ENCODE peak calls at places on chromosomes 5 and 9, in seven cellular contexts. W, I, D, G, U, V and E are unnamed samples. For H3K27me3, the result is how much of the 10 kb centered on the place peaks cover.

GRCh38 chr5:149133795-149134777 is 7.2 kb upstream of the ABLIM3 start:
- DNase-seq in W (peak), D (peak), U (peak), I (peak), G (peak), V (peak), E (peak)

GRCh38 chr9:128370367-128370751 is 815 bp upstream of the URM1 start:
- DNase-seq in W (no peak), D (no peak), G (no peak), U (peak), I (no peak), V (no peak), E (peak)

GRCh38 chr9:89435315-89435823 is 62.5 kb downstream of the SEMA4D start:
- DNase-seq in I (peak), V (peak), D (no peak), G (no peak), W (no peak), U (peak), E (no peak)

GRCh38 chr9:91753711-91754110 is 196.3 kb downstream of the ROR2 start:
- DNase-seq in G (no peak), I (no peak), U (no peak), V (no peak), W (no peak), D (no peak), E (no peak)

GRCh38 chr9:78539904-78540303 is 243.0 kb downstream of the PSAT1 start:
- DNase-seq in W (peak), I (no peak), G (peak), V (no peak), D (peak), U (no peak), E (peak)

GRCh38 chr5:32059779-32060178 is 114.3 kb downstream of the GOLPH3 start:
- DNase-seq in D (peak), W (peak), U (peak), I (no peak), V (no peak), G (no peak), E (peak)

GRCh38 chr5:41683181-41683580 is 172.8 kb upstream of the PLCXD3 start:
- DNase-seq in U (no peak), I (no peak), W (no peak), G (no peak), D (no peak), V (no peak), E (no peak)

GRCh38 chr5:156259618-156260017 is 67.3 kb upstream of the SGCD start:
- DNase-seq in W (no peak), I (no peak), V (no peak), U (no peak), G (no peak), D (no peak), E (no peak)

GRCh38 chr9:133027134-133027533 is 3.7 kb upstream of the GTF3C5 start:
- DNase-seq in I (no peak), G (no peak), W (no peak), V (no peak), D (no peak), U (no peak), E (no peak)

GRCh38 chr5:115637507-115637906 is 11.7 kb upstream of the TMED7 start:
- DNase-seq in V (no peak), I (no peak), U (no peak), D (no peak), W (no peak), G (no peak), E (no peak)
- H3K27me3 ChIP-seq in V (under half), I (under half), U (under half), D (under half), W (under half), G (under half), E (under half)

DNA sequence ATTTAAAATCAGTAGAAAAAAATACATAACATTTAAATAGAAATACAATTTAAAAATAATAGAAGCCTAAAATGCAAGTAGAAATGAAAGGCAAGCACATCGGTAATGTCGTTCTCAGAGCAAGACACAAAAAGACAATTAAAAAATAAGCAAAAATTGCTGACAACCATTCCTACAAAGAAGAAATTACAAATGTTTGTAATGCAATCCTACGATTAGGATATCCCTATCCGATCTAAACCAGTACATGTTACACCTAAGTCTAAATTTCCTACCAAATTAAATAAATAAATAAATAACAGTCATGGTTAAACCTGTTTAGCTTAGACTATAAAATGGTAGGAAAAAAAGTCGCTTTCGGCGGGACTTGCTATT is 90.0 kb downstream of the ANXA2R start:
- DNase-seq in D (no peak), G (no peak), V (no peak), U (no peak), W (no peak), I (no peak), E (no peak)
- H3K27me3 ChIP-seq in D (under half), G (half or more), V (under half), U (under half), W (under half), I (half or more), E (under half)

GRCh38 chr5:159252195-159252594 is 10.9 kb upstream of the UBLCP1 start:
- DNase-seq in G (no peak), I (no peak), V (no peak), U (peak), D (no peak), W (no peak), E (peak)
- H3K27me3 ChIP-seq in G (under half), I (under half), V (under half), U (under half), D (under half), W (under half), E (under half)

GRCh38 chr9:123997665-123998277 is 13.8 kb upstream of the LHX2 start:
- DNase-seq in D (no peak), W (no peak), I (peak), V (no peak), U (peak), G (no peak), E (peak)
- H3K27me3 ChIP-seq in D (half or more), W (half or more), I (half or more), V (half or more), U (half or more), G (half or more), E (half or more)